ENCODE peak calls at places on chromosomes 12 and 14, in four cellular contexts. One of them, this sample, is unnamed.

GRCh38 chr14:70468731-70469130 is 16.8 kb downstream of the ADAM21 start:
- DNase-seq in upper lobe of right lung: no peak
- DNase-seq in A549: no peak
- DNase-seq in left ventricle myocardium inferior: no peak
- DNase-seq in this sample: no peak

GRCh38 chr12:114395755-114396152 is 10.2 kb downstream of the TBX5 start:
- DNase-seq in upper lobe of right lung: no peak
- DNase-seq in A549: no peak
- DNase-seq in left ventricle myocardium inferior: no peak
- DNase-seq in this sample: no peak

GRCh38 chr14:74400328-74400727 is 25.7 kb downstream of the SYNDIG1L start:
- DNase-seq in upper lobe of right lung: no peak
- DNase-seq in A549: peak; percentile 22
- DNase-seq in left ventricle myocardium inferior: no peak
- DNase-seq in this sample: no peak

GRCh38 chr14:105562713-105563346 is 36.4 kb downstream of the TMEM121 start:
- DNase-seq in upper lobe of right lung: peak; percentile 21
- DNase-seq in A549: no peak
- DNase-seq in left ventricle myocardium inferior: no peak
- DNase-seq in this sample: no peak

GRCh38 chr12:116055895-116056607 is 221.4 kb downstream of the MED13L start:
- DNase-seq in upper lobe of right lung: no peak
- DNase-seq in A549: no peak
- DNase-seq in left ventricle myocardium inferior: no peak
- DNase-seq in this sample: no peak

GRCh38 chr14:32559048-32559447 is 229.9 kb downstream of the AKAP6 start:
- DNase-seq in upper lobe of right lung: no peak
- DNase-seq in A549: no peak
- DNase-seq in left ventricle myocardium inferior: no peak
- DNase-seq in this sample: no peak

GRCh38 chr12:109534456-109534855 is 38.8 kb downstream of the MMAB start:
- DNase-seq in upper lobe of right lung: no peak
- DNase-seq in A549: no peak
- DNase-seq in left ventricle myocardium inferior: no peak
- DNase-seq in this sample: no peak

GRCh38 chr14:22047105-22047504 is 373.5 kb upstream of the OR4E1 start:
- DNase-seq in upper lobe of right lung: no peak
- DNase-seq in A549: peak; percentile 31
- DNase-seq in left ventricle myocardium inferior: no peak
- DNase-seq in this sample: no peak

GRCh38 chr12:14995583-14996425 is 23.0 kb downstream of the PDE6H start:
- DNase-seq in upper lobe of right lung: no peak
- DNase-seq in A549: peak; percentile 81
- DNase-seq in left ventricle myocardium inferior: no peak
- DNase-seq in this sample: no peak

GRCh38 chr12:119229837-119230236 is 51.1 kb downstream of the HSPB8 start:
- DNase-seq in upper lobe of right lung: no peak
- DNase-seq in A549: peak; percentile 77
- DNase-seq in left ventricle myocardium inferior: peak; percentile 35
- DNase-seq in this sample: peak; percentile 36

GRCh38 chr14:49401373-49401772 is 184.8 kb downstream of the RPS29 start:
- DNase-seq in upper lobe of right lung: no peak
- DNase-seq in A549: no peak
- DNase-seq in left ventricle myocardium inferior: no peak
- DNase-seq in this sample: no peak

GRCh38 chr12:46164186-46164585 is 104.7 kb downstream of the SLC38A1 start:
- DNase-seq in upper lobe of right lung: no peak
- DNase-seq in A549: no peak
- DNase-seq in left ventricle myocardium inferior: no peak
- DNase-seq in this sample: no peak

GRCh38 chr12:122123761-122124145 is 45.2 kb downstream of the MLXIP start:
- DNase-seq in upper lobe of right lung: no peak
- DNase-seq in A549: no peak
- DNase-seq in left ventricle myocardium inferior: no peak
- DNase-seq in this sample: no peak

GRCh38 chr12:11662369-11662768 is 12.9 kb downstream of the ETV6 start:
- DNase-seq in upper lobe of right lung: no peak
- DNase-seq in A549: no peak
- DNase-seq in left ventricle myocardium inferior: no peak
- DNase-seq in this sample: no peak

GRCh38 chr12:25269701-25270100 is 19.0 kb upstream of the KRAS start:
- DNase-seq in upper lobe of right lung: no peak
- DNase-seq in A549: no peak
- DNase-seq in left ventricle myocardium inferior: no peak
- DNase-seq in this sample: no peak

GRCh38 chr12:80490329-80490728 is 46.3 kb downstream of the PTPRQ start:
- DNase-seq in upper lobe of right lung: no peak
- DNase-seq in A549: no peak
- DNase-seq in left ventricle myocardium inferior: no peak
- DNase-seq in this sample: no peak

DNA sequence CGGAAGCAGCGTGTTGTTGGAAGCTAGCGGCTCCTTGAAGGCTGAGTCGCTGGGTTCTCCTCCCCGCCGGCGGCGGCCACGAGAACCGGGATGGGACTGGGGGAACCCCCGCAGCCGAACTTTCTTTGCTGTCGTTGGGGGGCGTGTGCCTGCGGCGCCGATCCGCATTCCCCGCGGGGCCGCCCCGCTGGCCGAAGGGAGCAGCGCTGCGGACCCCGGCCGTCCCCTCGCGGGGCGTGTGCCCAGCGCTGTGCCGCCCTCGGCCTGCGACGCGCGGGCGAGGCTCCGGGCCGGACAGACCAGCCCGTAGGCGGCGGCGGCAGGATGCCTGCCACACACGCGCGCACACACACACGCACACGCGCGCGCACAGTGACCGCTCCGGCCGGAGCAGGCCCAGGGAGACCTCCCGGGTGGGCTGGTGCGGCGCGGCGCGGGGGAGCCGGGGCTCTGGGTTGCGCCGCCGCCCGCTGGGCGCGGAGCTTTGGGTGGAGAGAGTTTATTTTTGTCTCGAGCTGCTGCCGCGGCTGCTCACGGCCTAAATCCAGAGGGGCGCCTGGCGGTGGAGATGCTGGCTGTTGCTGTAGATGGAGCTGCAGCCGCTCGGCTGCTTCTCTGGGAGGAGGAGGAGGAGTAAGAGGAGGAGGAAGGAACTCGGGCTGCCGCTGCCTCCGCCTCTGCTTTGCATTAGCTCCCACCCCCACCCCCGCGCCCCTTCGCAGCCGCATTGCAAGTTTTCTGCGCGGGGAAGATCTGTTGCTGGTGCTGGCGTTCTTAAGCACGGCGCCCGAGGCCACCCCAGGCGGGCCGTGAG is at the start of gene SAMD4A:
- DNase-seq in upper lobe of right lung: peak; percentile 86
- DNase-seq in A549: peak; percentile 88
- DNase-seq in left ventricle myocardium inferior: peak; percentile 82
- DNase-seq in this sample: peak; percentile 45
- TF ChIP-seq CTCF in upper lobe of right lung: peak; percentile 34
- TF ChIP-seq CTCF in A549: peak; percentile 33
- TF ChIP-seq CTCF in left ventricle myocardium inferior: peak; percentile 61
- TF ChIP-seq CTCF in this sample: peak; percentile 35

DNA sequence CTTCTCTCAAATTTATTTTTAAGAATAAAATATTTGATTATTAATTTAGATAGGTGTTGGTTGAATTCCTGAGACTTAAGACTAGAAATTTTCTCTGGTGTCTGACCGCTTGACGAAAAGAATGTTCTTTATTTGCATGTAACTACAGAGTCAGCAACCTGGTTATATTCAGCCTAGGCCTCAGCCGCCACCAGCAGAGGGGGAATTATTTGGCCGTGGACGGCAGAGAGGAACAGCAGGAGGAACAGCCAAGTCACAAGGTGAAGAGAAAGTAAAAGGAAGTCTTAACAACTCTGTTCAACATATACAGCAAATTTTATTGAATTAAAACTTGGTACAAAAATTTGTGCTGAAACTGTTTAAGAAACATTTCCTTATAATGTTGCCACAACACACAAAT is 5.2 kb downstream of the PIWIL1 start:
- DNase-seq in upper lobe of right lung: no peak
- DNase-seq in A549: no peak
- DNase-seq in left ventricle myocardium inferior: no peak
- DNase-seq in this sample: no peak
- TF ChIP-seq CTCF in upper lobe of right lung: no peak
- TF ChIP-seq CTCF in A549: no peak
- TF ChIP-seq CTCF in left ventricle myocardium inferior: no peak
- TF ChIP-seq CTCF in this sample: no peak

GRCh38 chr14:54712371-54712998 is 145.6 kb downstream of the SAMD4A start:
- DNase-seq in upper lobe of right lung: no peak
- DNase-seq in A549: no peak
- DNase-seq in left ventricle myocardium inferior: no peak
- DNase-seq in this sample: no peak

GRCh38 chr14:54715811-54716210 is 148.9 kb downstream of the SAMD4A start:
- DNase-seq in upper lobe of right lung: no peak
- DNase-seq in A549: no peak
- DNase-seq in left ventricle myocardium inferior: no peak
- DNase-seq in this sample: no peak

GRCh38 chr14:54713364-54713763 is 146.4 kb downstream of the SAMD4A start:
- DNase-seq in upper lobe of right lung: no peak
- DNase-seq in A549: no peak
- DNase-seq in left ventricle myocardium inferior: no peak
- DNase-seq in this sample: no peak

GRCh38 chr14:54718046-54718445 is 151.1 kb downstream of the SAMD4A start:
- DNase-seq in upper lobe of right lung: no peak
- DNase-seq in A549: no peak
- DNase-seq in left ventricle myocardium inferior: no peak
- DNase-seq in this sample: no peak

DNA sequence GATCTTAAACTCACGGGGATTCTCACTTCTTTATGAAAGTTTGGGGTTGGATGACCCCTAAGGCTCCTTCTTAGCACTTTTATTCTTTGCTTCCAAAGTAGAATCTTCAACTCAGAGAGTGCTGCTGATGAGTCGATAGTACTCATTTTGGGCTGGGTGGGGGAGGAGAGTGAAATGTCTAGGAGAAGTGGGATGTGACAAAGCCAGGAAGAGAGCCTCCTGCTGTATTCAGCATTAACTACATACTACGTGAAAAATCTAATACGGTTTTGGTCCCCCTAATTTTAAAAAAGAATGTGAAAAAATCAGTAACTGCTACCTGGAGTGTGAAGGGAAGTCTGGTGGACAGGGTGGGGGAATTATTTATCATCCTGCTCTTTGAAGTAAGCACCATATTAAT is 148.3 kb downstream of the SAMD4A start:
- DNase-seq in upper lobe of right lung: no peak
- DNase-seq in A549: no peak
- DNase-seq in left ventricle myocardium inferior: no peak
- DNase-seq in this sample: no peak
- TF ChIP-seq CTCF in upper lobe of right lung: no peak
- TF ChIP-seq CTCF in A549: peak; percentile 5
- TF ChIP-seq CTCF in left ventricle myocardium inferior: peak; percentile 18
- TF ChIP-seq CTCF in this sample: no peak

DNA sequence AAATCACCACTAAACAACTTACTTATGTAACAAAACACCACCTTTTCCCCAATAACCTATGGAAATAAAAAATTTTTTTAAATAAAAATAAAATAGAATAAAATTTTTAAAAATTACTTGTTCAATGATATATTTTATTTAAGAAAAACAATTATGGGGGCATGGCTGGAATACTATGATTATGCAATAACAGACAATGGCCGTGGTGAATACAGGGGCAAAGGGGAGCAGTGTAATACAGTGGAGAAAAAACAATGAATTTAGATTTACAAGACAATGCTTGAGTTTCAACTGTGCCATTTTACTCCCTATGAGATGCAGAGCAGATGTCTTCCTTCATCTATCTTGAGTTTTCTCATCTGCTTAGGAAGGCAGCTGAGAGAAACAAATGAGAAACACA is 72.9 kb downstream of the BLTP3B start:
- DNase-seq in upper lobe of right lung: no peak
- DNase-seq in A549: no peak
- DNase-seq in left ventricle myocardium inferior: no peak
- DNase-seq in this sample: no peak
- TF ChIP-seq CTCF in upper lobe of right lung: no peak
- TF ChIP-seq CTCF in A549: no peak
- TF ChIP-seq CTCF in left ventricle myocardium inferior: no peak
- TF ChIP-seq CTCF in this sample: no peak

GRCh38 chr12:49019435-49020317 is 1.1 kb upstream of the PRKAG1 start:
- DNase-seq in upper lobe of right lung: no peak
- DNase-seq in A549: peak; percentile 67
- DNase-seq in left ventricle myocardium inferior: no peak
- DNase-seq in this sample: no peak
- TF ChIP-seq CTCF in upper lobe of right lung: peak; percentile 12
- TF ChIP-seq CTCF in A549: peak; percentile 36
- TF ChIP-seq CTCF in left ventricle myocardium inferior: no peak
- TF ChIP-seq CTCF in this sample: peak; percentile 35